ENCODE peak calls at places on chromosomes 5 and 9, in four cellular contexts. J, A, T and Y are unnamed samples.

GRCh38 chr9:35871514-35871913 is 1.3 kb upstream of the OR13J1 start:
- DNase-seq in T (no peak), A (no peak), J (peak; percentile 35), Y (no peak)

GRCh38 chr9:137456864-137457405 is 2.2 kb downstream of the NSMF start:
- DNase-seq in A (no peak), T (no peak), J (no peak), Y (no peak)

GRCh38 chr9:98368366-98369065 is 113.1 kb upstream of the TBC1D2 start:
- DNase-seq in A (no peak), T (peak; percentile 76), J (no peak), Y (no peak)

GRCh38 chr5:157219491-157220271 is 39.0 kb downstream of the ITK start:
- DNase-seq in J (no peak), T (no peak), A (peak; percentile 50), Y (no peak)

GRCh38 chr5:72633649-72634048 is 126.4 kb upstream of the ZNF366 start:
- DNase-seq in T (no peak), J (no peak), A (no peak), Y (no peak)

GRCh38 chr5:6107675-6108539 is 270.4 kb downstream of the MED10 start:
- DNase-seq in J (no peak), A (no peak), T (no peak), Y (no peak)

GRCh38 chr5:129379406-129379805 is 80.7 kb upstream of the ADAMTS19 start:
- DNase-seq in A (no peak), T (no peak), J (no peak), Y (no peak)

GRCh38 chr9:12817702-12818101 is 42.9 kb downstream of the LURAP1L start:
- DNase-seq in A (no peak), J (no peak), T (no peak), Y (no peak)

GRCh38 chr5:86968311-86968753 is 299.4 kb upstream of the RASA1 start:
- DNase-seq in T (no peak), A (no peak), J (no peak), Y (peak; percentile 0)

GRCh38 chr5:111892949-111893348 is 136.0 kb upstream of the NREP start:
- DNase-seq in J (no peak), T (no peak), A (no peak), Y (peak; percentile 1)
- H2AFZ ChIP-seq in J (no peak overlapping the region), T (no peak overlapping the region), A (no peak overlapping the region), Y (peak overlapping the region; percentile 67)

GRCh38 chr5:373710-374602 is 52.4 kb downstream of the AHRR start:
- DNase-seq in J (peak; percentile 48), T (peak; percentile 60), A (no peak), Y (peak; percentile 91)

GRCh38 chr5:374631-375335 is 53.3 kb downstream of the AHRR start:
- DNase-seq in A (no peak), T (no peak), J (peak; percentile 43), Y (peak; percentile 42)

GRCh38 chr5:371811-372555 is 50.5 kb downstream of the AHRR start:
- DNase-seq in J (peak; percentile 42), A (no peak), T (no peak), Y (peak; percentile 26)

GRCh38 chr5:372556-372910 is 51.0 kb downstream of the AHRR start:
- DNase-seq in J (peak; percentile 40), T (no peak), A (no peak), Y (peak; percentile 36)

DNA sequence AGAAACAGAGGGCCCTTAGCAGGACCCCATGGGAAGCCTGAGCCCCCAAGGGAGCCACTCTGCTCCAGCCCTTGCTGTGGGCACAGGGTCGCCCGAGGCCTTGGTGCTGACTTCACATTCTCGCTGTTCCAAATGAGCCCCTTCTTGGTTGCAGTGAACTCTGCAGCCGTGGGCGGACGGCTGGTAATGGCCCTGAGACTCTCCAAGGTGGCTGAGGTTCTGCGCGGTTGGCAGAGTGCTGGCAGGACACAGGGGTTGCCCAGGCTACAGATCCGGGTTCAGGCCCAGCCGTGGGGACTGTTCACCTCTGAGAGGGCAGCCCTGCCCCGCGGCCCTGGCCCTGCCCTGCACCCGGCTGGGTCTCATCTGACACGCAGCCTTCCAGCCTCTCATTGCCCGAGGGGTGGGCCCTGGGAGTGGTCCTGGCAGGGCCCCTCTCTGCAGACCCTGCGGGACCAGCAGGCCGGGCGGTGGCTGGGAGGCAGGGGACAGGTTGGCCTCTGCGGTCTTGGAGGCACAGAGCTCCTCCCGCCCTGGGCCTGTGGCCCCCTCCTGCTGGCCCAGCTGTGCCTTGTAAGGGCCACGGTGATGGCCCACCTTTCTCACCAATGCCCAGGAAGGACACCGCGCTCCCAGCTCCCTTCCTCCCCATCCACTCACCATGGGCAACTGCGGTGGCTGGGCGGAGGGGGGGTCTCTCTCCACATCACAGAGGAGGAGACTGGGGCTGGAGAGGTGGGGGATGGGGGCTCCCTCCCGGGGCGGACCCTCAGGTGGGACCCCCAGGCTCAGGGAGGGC is 51.6 kb downstream of the AHRR start:
- DNase-seq in A (no peak), T (no peak), J (peak; percentile 60), Y (no peak)
- TF ChIP-seq NRF1 in A (no peak), T (no peak), J (no peak), Y (no peak)

GRCh38 chr5:133994990-133995333 is 9.8 kb downstream of the VDAC1 start:
- DNase-seq in T (no peak), A (no peak), J (no peak), Y (no peak)
- H4K20me1 ChIP-seq in T (peaks cover 70% of the 10 kb centered on the region), A (peaks cover 37% of the 10 kb centered on the region), J (peaks cover 52% of the 10 kb centered on the region), Y (peaks cover 100% of the 10 kb centered on the region)

GRCh38 chr5:143703659-143704058 is 108.3 kb upstream of the HMHB1 start:
- DNase-seq in A (no peak), J (no peak), T (no peak), Y (no peak)
- H2AFZ ChIP-seq in A (no peak overlapping the region), J (no peak overlapping the region), T (no peak overlapping the region), Y (no peak overlapping the region)

GRCh38 chr9:132769895-132770774 is 99.9 kb downstream of the GTF3C4 start:
- DNase-seq in T (no peak), J (peak; percentile 78), A (peak; percentile 12), Y (no peak)
- TF ChIP-seq NRF1 in T (no peak), J (no peak), A (no peak), Y (no peak)

GRCh38 chr5:126793097-126793496 is 16.2 kb downstream of the LMNB1 start:
- DNase-seq in T (no peak), J (no peak), A (no peak), Y (no peak)
- H4K20me1 ChIP-seq in T (peaks cover 5% of the 10 kb centered on the region), J (peaks cover 9% of the 10 kb centered on the region), A (no peaks in the 10 kb centered on the region), Y (peaks cover 78% of the 10 kb centered on the region)

DNA sequence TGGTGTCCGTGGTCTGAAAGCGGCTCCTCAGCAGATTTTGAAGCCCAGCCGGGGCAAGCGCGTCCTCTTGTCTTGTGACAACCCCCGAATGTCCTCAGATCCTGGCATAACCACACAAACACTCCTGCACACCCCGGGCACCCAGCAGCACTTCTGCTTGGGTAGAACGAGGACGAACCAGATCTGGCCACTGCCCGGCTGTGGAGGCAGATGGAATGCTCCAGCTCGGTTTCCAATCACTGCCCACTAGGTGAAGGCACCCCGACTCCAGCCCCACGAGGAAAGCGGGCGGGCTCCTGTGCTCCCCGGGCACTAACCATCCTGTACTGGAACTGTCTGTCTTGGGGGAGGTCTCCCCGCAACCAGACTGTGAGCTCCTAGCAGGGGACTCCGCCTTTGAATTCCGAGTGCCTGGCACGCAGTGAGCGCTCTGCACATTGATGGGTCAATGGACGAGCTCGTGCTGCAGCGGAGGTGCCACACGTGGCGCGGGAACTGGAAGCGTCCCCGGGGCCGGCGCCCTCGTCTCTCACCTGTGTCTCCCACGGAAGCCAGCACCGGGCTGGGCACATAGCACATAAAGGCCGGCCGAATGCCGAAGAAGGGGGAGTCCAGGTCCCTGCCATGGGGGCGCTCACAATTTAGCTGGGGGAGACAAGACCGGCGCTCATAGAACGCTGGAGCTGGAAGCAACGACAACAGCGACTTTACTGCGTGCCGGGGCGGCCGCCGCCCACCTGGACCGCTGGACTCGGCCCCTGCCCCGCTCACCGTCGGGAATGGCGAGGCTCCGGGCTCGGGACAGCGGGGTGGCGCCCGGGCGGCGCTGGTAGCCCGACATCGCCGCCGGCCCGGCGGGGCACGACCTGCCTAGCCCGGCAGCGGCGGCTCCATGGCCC is 608 bp downstream of the ENTR1 start:
- DNase-seq in T (no peak), A (no peak), J (peak; percentile 60), Y (peak; percentile 80)
- H2AFZ ChIP-seq in T (peak overlapping the region; percentile 48), A (peak overlapping the region; percentile 47), J (no peak overlapping the region), Y (peak overlapping the region; percentile 79)